ENCODE peak calls at places on chromosomes 16 and 17, in seven cellular contexts. One of them, this sample, is unnamed. For H3K4me1, the result is how much of the 10 kb centered on the place peaks cover.

GRCh38 chr17:31487648-31488263 is 96.3 kb downstream of the RAB11FIP4 start:
- DNase-seq in trophoblast cell: peak
- DNase-seq in neuronal stem cell: peak
- DNase-seq in H1: peak
- DNase-seq in IMR-90: peak
- DNase-seq in H9: peak
- DNase-seq in mesendoderm: peak
- DNase-seq in this sample: peak

GRCh38 chr16:9308300-9309209 is 217.1 kb downstream of the HAPSTR1 start:
- DNase-seq in mesendoderm: no peak
- DNase-seq in H1: no peak
- DNase-seq in IMR-90: no peak
- DNase-seq in H9: no peak
- DNase-seq in neuronal stem cell: no peak
- DNase-seq in trophoblast cell: no peak
- DNase-seq in this sample: no peak

GRCh38 chr17:2853111-2853721 is 57.0 kb downstream of the RAP1GAP2 start:
- DNase-seq in mesendoderm: peak
- DNase-seq in IMR-90: peak
- DNase-seq in H9: peak
- DNase-seq in trophoblast cell: peak
- DNase-seq in neuronal stem cell: no peak
- DNase-seq in H1: peak
- DNase-seq in this sample: peak

GRCh38 chr17:77884019-77884418 is 74.5 kb upstream of the TNRC6C start:
- DNase-seq in H1: no peak
- DNase-seq in mesendoderm: peak
- DNase-seq in neuronal stem cell: peak
- DNase-seq in H9: peak
- DNase-seq in trophoblast cell: no peak
- DNase-seq in IMR-90: peak
- DNase-seq in this sample: peak

GRCh38 chr17:21286066-21286770 is 1.7 kb downstream of the MAP2K3 start:
- DNase-seq in IMR-90: peak
- DNase-seq in H9: no peak
- DNase-seq in trophoblast cell: peak
- DNase-seq in H1: no peak
- DNase-seq in mesendoderm: peak
- DNase-seq in neuronal stem cell: no peak
- DNase-seq in this sample: peak

GRCh38 chr16:71428385-71428784 is 13.5 kb downstream of the TLE7 start:
- DNase-seq in H9: no peak
- DNase-seq in mesendoderm: no peak
- DNase-seq in H1: no peak
- DNase-seq in trophoblast cell: no peak
- DNase-seq in IMR-90: no peak
- DNase-seq in neuronal stem cell: no peak
- DNase-seq in this sample: no peak

GRCh38 chr17:385195-385835 is 32.7 kb upstream of the RPH3AL start:
- DNase-seq in mesendoderm: peak
- DNase-seq in H1: peak
- DNase-seq in IMR-90: no peak
- DNase-seq in H9: peak
- DNase-seq in neuronal stem cell: peak
- DNase-seq in trophoblast cell: no peak
- DNase-seq in this sample: peak

GRCh38 chr17:79749156-79749815 is 18.5 kb downstream of the ENPP7 start:
- DNase-seq in neuronal stem cell: no peak
- DNase-seq in IMR-90: peak
- DNase-seq in trophoblast cell: peak
- DNase-seq in H9: no peak
- DNase-seq in H1: no peak
- DNase-seq in mesendoderm: no peak
- DNase-seq in this sample: peak

GRCh38 chr17:35368086-35368824 is 5.2 kb downstream of the SLFN11 start:
- DNase-seq in trophoblast cell: no peak
- DNase-seq in mesendoderm: peak
- DNase-seq in IMR-90: peak
- DNase-seq in H9: peak
- DNase-seq in H1: no peak
- DNase-seq in neuronal stem cell: no peak
- DNase-seq in this sample: no peak

GRCh38 chr16:67673712-67674580 is 7.3 kb downstream of the C16orf86 start:
- DNase-seq in neuronal stem cell: no peak
- DNase-seq in mesendoderm: no peak
- DNase-seq in trophoblast cell: no peak
- DNase-seq in H9: no peak
- DNase-seq in IMR-90: no peak
- DNase-seq in H1: no peak
- DNase-seq in this sample: no peak

GRCh38 chr16:87353613-87354012 is 30.0 kb downstream of the FBXO31 start:
- DNase-seq in mesendoderm: no peak
- DNase-seq in H1: no peak
- DNase-seq in neuronal stem cell: no peak
- DNase-seq in H9: no peak
- DNase-seq in IMR-90: no peak
- DNase-seq in trophoblast cell: no peak
- DNase-seq in this sample: no peak

GRCh38 chr16:83706394-83706793 is 101.4 kb upstream of the HSBP1 start:
- DNase-seq in H9: no peak
- DNase-seq in neuronal stem cell: no peak
- DNase-seq in H1: no peak
- DNase-seq in trophoblast cell: peak
- DNase-seq in IMR-90: no peak
- DNase-seq in mesendoderm: no peak
- DNase-seq in this sample: peak

GRCh38 chr17:33560165-33560564 is 267.1 kb upstream of the ASIC2 start:
- DNase-seq in trophoblast cell: no peak
- DNase-seq in IMR-90: peak
- DNase-seq in H1: no peak
- DNase-seq in mesendoderm: peak
- DNase-seq in H9: no peak
- DNase-seq in neuronal stem cell: no peak
- DNase-seq in this sample: peak

GRCh38 chr17:82242977-82243647 is 14.3 kb downstream of the SLC16A3 start:
- DNase-seq in mesendoderm: no peak
- DNase-seq in IMR-90: peak
- DNase-seq in H1: no peak
- DNase-seq in neuronal stem cell: no peak
- DNase-seq in H9: no peak
- DNase-seq in trophoblast cell: peak
- DNase-seq in this sample: peak

GRCh38 chr17:76007850-76008165 is 7.2 kb downstream of the CDK3 start:
- DNase-seq in neuronal stem cell: no peak
- DNase-seq in H9: no peak
- DNase-seq in trophoblast cell: no peak
- DNase-seq in IMR-90: no peak
- DNase-seq in H1: no peak
- DNase-seq in mesendoderm: no peak
- DNase-seq in this sample: no peak

GRCh38 chr17:76008208-76008607 is 7.6 kb downstream of the CDK3 start:
- DNase-seq in neuronal stem cell: no peak
- DNase-seq in trophoblast cell: no peak
- DNase-seq in mesendoderm: no peak
- DNase-seq in H9: no peak
- DNase-seq in IMR-90: no peak
- DNase-seq in H1: no peak
- DNase-seq in this sample: no peak

GRCh38 chr17:76005263-76006149 is 4.9 kb downstream of the CDK3 start:
- DNase-seq in IMR-90: peak
- DNase-seq in mesendoderm: peak
- DNase-seq in neuronal stem cell: peak
- DNase-seq in H1: peak
- DNase-seq in trophoblast cell: peak
- DNase-seq in H9: peak
- DNase-seq in this sample: peak

GRCh38 chr17:76008630-76009425 is 8.2 kb downstream of the CDK3 start:
- DNase-seq in H9: no peak
- DNase-seq in mesendoderm: no peak
- DNase-seq in trophoblast cell: no peak
- DNase-seq in H1: no peak
- DNase-seq in neuronal stem cell: no peak
- DNase-seq in IMR-90: no peak
- DNase-seq in this sample: no peak

DNA sequence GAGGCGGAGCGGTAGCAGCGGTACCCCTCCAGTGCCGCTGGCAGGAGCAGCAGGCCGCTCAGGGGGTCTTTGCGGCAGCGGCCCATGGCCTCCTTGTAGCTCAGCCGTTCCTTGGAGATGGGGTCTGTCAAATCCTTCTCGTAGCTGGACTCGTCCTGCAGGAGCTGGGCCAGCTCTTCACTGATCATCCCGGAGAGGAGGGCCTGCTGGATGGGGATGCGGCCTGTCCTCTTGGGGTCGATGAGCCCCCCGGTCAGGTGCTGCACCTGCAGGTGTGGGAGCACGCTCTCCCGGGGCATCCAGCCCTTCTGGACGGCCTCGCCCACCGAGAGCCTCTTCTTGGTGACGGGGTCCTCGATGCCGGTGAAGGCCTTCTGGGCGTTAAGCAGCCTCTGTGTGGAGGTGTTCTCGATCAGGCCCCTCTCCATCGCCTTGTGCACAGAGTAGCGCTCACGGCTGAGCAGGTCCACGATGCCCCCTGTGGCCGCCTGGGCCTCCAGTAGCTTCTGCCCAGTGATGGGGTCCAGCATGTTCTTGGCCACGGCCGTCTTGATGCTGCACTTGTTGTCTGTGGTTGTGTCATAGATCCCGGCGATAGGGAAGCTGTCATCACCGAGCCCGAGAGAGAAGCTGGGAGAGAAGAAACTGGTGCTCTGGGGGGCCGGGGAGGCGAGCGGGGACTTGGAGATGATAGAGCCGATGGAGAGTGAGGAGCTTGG is 6.6 kb downstream of the CDK3 start:
- DNase-seq in neuronal stem cell: no peak
- DNase-seq in mesendoderm: no peak
- DNase-seq in IMR-90: no peak
- DNase-seq in H9: no peak
- DNase-seq in H1: no peak
- DNase-seq in trophoblast cell: no peak
- DNase-seq in this sample: no peak
- H3K4me1 ChIP-seq in neuronal stem cell: under half
- H3K4me1 ChIP-seq in mesendoderm: under half
- H3K4me1 ChIP-seq in IMR-90: under half
- H3K4me1 ChIP-seq in H9: under half
- H3K4me1 ChIP-seq in H1: under half
- H3K4me1 ChIP-seq in trophoblast cell: under half
- H3K4me1 ChIP-seq in this sample: under half

DNA sequence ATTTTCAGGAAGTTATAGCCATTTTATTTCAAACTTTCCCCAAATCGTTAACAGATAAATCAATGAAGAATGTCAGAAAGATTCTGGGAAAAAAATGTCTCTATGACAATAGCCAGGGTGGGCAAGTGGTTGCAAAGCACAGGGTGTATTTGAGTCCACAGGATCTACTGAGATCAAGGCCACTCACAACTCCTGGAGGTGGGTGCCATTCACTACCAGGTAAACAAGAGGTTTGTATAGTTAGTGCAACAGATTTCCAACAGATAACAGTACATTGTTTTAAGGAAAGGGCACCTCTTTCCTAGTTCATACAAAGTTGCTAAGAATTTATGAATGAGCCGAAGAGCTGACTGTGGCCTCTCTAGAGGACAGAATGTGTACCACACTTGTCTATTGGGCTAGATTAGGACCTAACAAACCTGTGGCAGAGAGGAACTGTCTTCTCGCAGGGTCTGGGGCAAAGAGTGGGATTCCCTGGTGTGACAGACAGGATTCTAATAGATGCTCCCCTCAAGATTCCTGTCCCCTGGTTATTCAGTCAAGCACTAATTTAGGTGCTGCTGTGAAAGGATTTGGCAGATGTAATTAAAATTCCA is 52.0 kb upstream of the ZNF629 start:
- DNase-seq in neuronal stem cell: no peak
- DNase-seq in IMR-90: no peak
- DNase-seq in trophoblast cell: peak
- DNase-seq in H1: no peak
- DNase-seq in mesendoderm: no peak
- DNase-seq in H9: no peak
- DNase-seq in this sample: no peak
- H2BK5ac ChIP-seq in neuronal stem cell: no peak
- H2BK5ac ChIP-seq in IMR-90: no peak
- H2BK5ac ChIP-seq in trophoblast cell: no peak
- H2BK5ac ChIP-seq in H1: no peak
- H2BK5ac ChIP-seq in mesendoderm: no peak
- H2BK5ac ChIP-seq in H9: no peak
- H2BK5ac ChIP-seq in this sample: no peak

GRCh38 chr16:56891685-56892084 is 26.7 kb downstream of the SLC12A3 start:
- DNase-seq in H9: no peak
- DNase-seq in H1: no peak
- DNase-seq in mesendoderm: no peak
- DNase-seq in trophoblast cell: no peak
- DNase-seq in IMR-90: no peak
- DNase-seq in neuronal stem cell: no peak
- DNase-seq in this sample: no peak

GRCh38 chr16:56894331-56894917 is 29.4 kb downstream of the SLC12A3 start:
- DNase-seq in neuronal stem cell: no peak
- DNase-seq in mesendoderm: no peak
- DNase-seq in H1: no peak
- DNase-seq in trophoblast cell: peak
- DNase-seq in H9: no peak
- DNase-seq in IMR-90: no peak
- DNase-seq in this sample: no peak

GRCh38 chr16:56895813-56896212 is 30.8 kb downstream of the SLC12A3 start:
- DNase-seq in IMR-90: no peak
- DNase-seq in trophoblast cell: no peak
- DNase-seq in mesendoderm: no peak
- DNase-seq in neuronal stem cell: no peak
- DNase-seq in H1: no peak
- DNase-seq in H9: no peak
- DNase-seq in this sample: no peak

GRCh38 chr16:56889206-56889605 is 24.2 kb downstream of the SLC12A3 start:
- DNase-seq in IMR-90: no peak
- DNase-seq in mesendoderm: peak
- DNase-seq in neuronal stem cell: no peak
- DNase-seq in trophoblast cell: peak
- DNase-seq in H1: no peak
- DNase-seq in H9: no peak
- DNase-seq in this sample: no peak

DNA sequence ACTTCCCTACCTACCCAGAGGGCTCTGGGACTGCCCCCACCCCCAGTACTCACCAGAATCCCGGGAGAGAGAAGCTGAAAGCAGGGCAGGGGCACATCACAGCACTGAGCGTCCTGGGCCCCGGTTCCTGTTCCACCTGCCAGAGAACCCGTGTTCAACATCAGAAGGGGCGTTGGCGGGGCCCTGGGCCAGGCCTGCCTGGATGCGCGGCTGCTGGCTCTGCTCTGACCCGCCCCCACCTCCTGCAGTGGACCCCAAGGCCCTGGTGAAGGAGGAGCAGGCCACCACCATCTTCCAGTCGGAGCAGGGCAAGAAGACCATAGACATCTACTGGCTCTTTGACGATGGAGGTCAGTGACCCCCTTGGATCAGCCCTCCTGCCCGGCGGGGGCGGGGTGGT is 27.7 kb downstream of the SLC12A3 start:
- DNase-seq in mesendoderm: no peak
- DNase-seq in neuronal stem cell: no peak
- DNase-seq in IMR-90: no peak
- DNase-seq in H9: no peak
- DNase-seq in trophoblast cell: no peak
- DNase-seq in H1: no peak
- DNase-seq in this sample: no peak
- H3K4me1 ChIP-seq in mesendoderm: under half
- H3K4me1 ChIP-seq in neuronal stem cell: under half
- H3K4me1 ChIP-seq in IMR-90: under half
- H3K4me1 ChIP-seq in H9: under half
- H3K4me1 ChIP-seq in trophoblast cell: under half
- H3K4me1 ChIP-seq in H1: under half
- H3K4me1 ChIP-seq in this sample: under half

GRCh38 chr16:1326380-1326779 is 7.1 kb upstream of the BAIAP3 start:
- DNase-seq in H1: no peak
- DNase-seq in H9: no peak
- DNase-seq in trophoblast cell: no peak
- DNase-seq in mesendoderm: no peak
- DNase-seq in neuronal stem cell: no peak
- DNase-seq in IMR-90: no peak
- DNase-seq in this sample: no peak
- H2BK5ac ChIP-seq in H1: no peak
- H2BK5ac ChIP-seq in H9: no peak
- H2BK5ac ChIP-seq in trophoblast cell: no peak
- H2BK5ac ChIP-seq in mesendoderm: no peak
- H2BK5ac ChIP-seq in neuronal stem cell: no peak
- H2BK5ac ChIP-seq in IMR-90: no peak
- H2BK5ac ChIP-seq in this sample: no peak